ENCODE peak calls at places on chromosomes 7 and 10, in ten cellular contexts. P is heart right ventricle, V is glutamatergic neuron, D is fibroblast of the aortic adventitia, G is kidney epithelial cell, F is Calu3, K is thyroid gland, Q is sigmoid colon, Z is cardiac fibroblast, Y is lower lobe of right lung. T is an unnamed sample.

GRCh38 chr7:7911756-7912155 is 56.8 kb upstream of the GLCCI1 start:
- DNase-seq in Q (no peak), P (no peak), Z (no peak), G (no peak), F (peak), V (no peak), K (no peak), Y (no peak), D (no peak), T (no peak)

GRCh38 chr7:55274156-55274555 is 91.0 kb upstream of the LANCL2 start:
- DNase-seq in V (no peak), K (no peak), Z (no peak), Q (no peak), G (no peak), F (no peak), P (no peak), D (no peak), Y (no peak), T (no peak)

GRCh38 chr7:155816996-155817395 is 4.7 kb upstream of the SHH start:
- DNase-seq in P (no peak), Q (no peak), V (no peak), Z (no peak), F (no peak), D (no peak), K (no peak), Y (peak), G (no peak), T (no peak)

GRCh38 chr10:28391283-28391682 is 88.4 kb upstream of the MPP7 start:
- DNase-seq in Z (no peak), D (no peak), F (no peak), Y (no peak), K (no peak), P (no peak), Q (no peak), V (no peak), G (no peak), T (no peak)

GRCh38 chr7:159028456-159029401 is 115.9 kb downstream of the VIPR2 start:
- DNase-seq in F (no peak), V (no peak), D (no peak), Z (no peak), K (no peak), P (peak), Y (no peak), Q (peak), G (no peak), T (no peak)

GRCh38 chr7:18770852-18771251 is 275.3 kb downstream of the HDAC9 start:
- DNase-seq in K (no peak), Q (no peak), Z (peak), V (no peak), Y (no peak), F (no peak), D (peak), G (no peak), P (no peak), T (no peak)

GRCh38 chr10:68238371-68238770 is 6.5 kb upstream of the ATOH7 start:
- DNase-seq in Q (no peak), Z (no peak), D (no peak), F (no peak), K (no peak), V (no peak), P (no peak), G (no peak), Y (no peak), T (no peak)

GRCh38 chr10:121579656-121580055 is 18.6 kb downstream of the FGFR2 start:
- DNase-seq in D (no peak), V (no peak), Z (no peak), Q (no peak), K (no peak), P (no peak), G (peak), Y (no peak), F (peak), T (no peak)

GRCh38 chr7:73770860-73771665 is 993 bp upstream of the CLDN3 start:
- DNase-seq in P (no peak), V (no peak), Z (no peak), D (no peak), Y (no peak), K (peak), Q (no peak), G (no peak), F (no peak), T (no peak)

GRCh38 chr10:84539244-84539643 is 210.9 kb downstream of the CCSER2 start:
- DNase-seq in F (no peak), Y (no peak), V (no peak), Q (no peak), Z (peak), D (peak), G (no peak), K (no peak), P (no peak), T (peak)

GRCh38 chr7:68537228-68538071 is 1060.8 kb upstream of the AUTS2 start:
- DNase-seq in D (no peak), Y (no peak), V (no peak), P (no peak), Q (no peak), K (no peak), G (no peak), Z (no peak), F (no peak), T (no peak)

GRCh38 chr10:116712499-116712898 is 29.9 kb downstream of the HSPA12A start:
- DNase-seq in Z (no peak), G (no peak), Y (no peak), P (no peak), V (no peak), Q (peak), K (no peak), D (peak), F (no peak), T (no peak)

GRCh38 chr7:142088022-142088714 is 23.4 kb upstream of the MGAM2 start:
- DNase-seq in D (peak), Q (no peak), Y (no peak), V (no peak), G (no peak), Z (no peak), K (no peak), P (no peak), F (no peak), T (no peak)

GRCh38 chr7:18257711-18258110 is 230.1 kb upstream of the PRPS1L1 start:
- DNase-seq in K (no peak), Q (no peak), G (no peak), D (peak), Z (peak), Y (no peak), F (no peak), P (no peak), V (no peak), T (peak)

GRCh38 chr7:30770936-30771858 is at the start of gene MINDY4:
- DNase-seq in D (peak), Z (peak), F (peak), Y (peak), P (peak), K (peak), Q (peak), V (peak), G (no peak), T (peak)

GRCh38 chr10:101091546-101092290 is 29.9 kb downstream of the KAZALD1 start:
- DNase-seq in D (no peak), Y (no peak), Z (peak), F (peak), P (no peak), K (no peak), G (no peak), Q (no peak), V (no peak), T (no peak)

GRCh38 chr7:69757990-69758430 is 159.7 kb downstream of the AUTS2 start:
- DNase-seq in F (no peak), G (no peak), Q (no peak), P (no peak), K (no peak), Z (peak), Y (no peak), V (no peak), D (peak), T (no peak)

GRCh38 chr10:57948796-57949195 is 318.9 kb downstream of the IPMK start:
- DNase-seq in D (no peak), F (no peak), Y (no peak), Z (no peak), V (no peak), K (no peak), Q (no peak), P (no peak), G (no peak), T (no peak)

GRCh38 chr10:15211464-15211979 is 43.0 kb upstream of the NMT2 start:
- DNase-seq in V (no peak), P (no peak), Z (peak), D (peak), K (no peak), Y (no peak), F (no peak), Q (no peak), G (peak), T (peak)

GRCh38 chr10:124461642-124462347 is at the start of gene LHPP:
- DNase-seq in P (peak), D (peak), V (peak), F (peak), Z (peak), K (peak), Q (peak), Y (peak), G (peak), T (peak)

GRCh38 chr10:119371704-119372663 is 164.6 kb downstream of the GRK5 start:
- DNase-seq in K (no peak), P (no peak), Z (no peak), F (no peak), V (no peak), D (peak), G (no peak), Y (no peak), Q (no peak), T (peak)

GRCh38 chr10:17009228-17009700 is 120.3 kb downstream of the CUBN start:
- DNase-seq in P (no peak), Y (no peak), Z (peak), F (no peak), D (peak), G (no peak), V (no peak), Q (no peak), K (no peak), T (peak)

GRCh38 chr7:89123871-89124270 is 328.3 kb upstream of the TEX47 start:
- DNase-seq in F (no peak), G (no peak), K (no peak), V (no peak), Z (no peak), Y (no peak), P (no peak), Q (no peak), D (no peak), T (no peak)

GRCh38 chr10:103231047-103231551 is 14.6 kb upstream of the RPEL1 start:
- DNase-seq in Q (no peak), K (peak), F (peak), P (peak), Z (peak), D (peak), V (no peak), Y (no peak), G (peak), T (peak)

GRCh38 chr7:149294641-149295480 is 32.9 kb downstream of the ZNF783 start:
- DNase-seq in Y (no peak), P (no peak), K (no peak), Q (no peak), D (no peak), V (no peak), G (no peak), F (no peak), Z (no peak), T (no peak)

GRCh38 chr10:11377267-11377666 is 234.2 kb downstream of the USP6NL start:
- DNase-seq in V (no peak), Q (no peak), P (no peak), D (no peak), Y (no peak), F (no peak), G (no peak), Z (no peak), K (no peak), T (no peak)

GRCh38 chr7:16734148-16734726 is 19.3 kb upstream of the TSPAN13 start:
- DNase-seq in G (no peak), Z (peak), Y (no peak), V (no peak), K (peak), P (no peak), D (no peak), Q (no peak), F (no peak), T (no peak)

GRCh38 chr10:89204621-89205020 is 2.5 kb downstream of the CH25H start:
- DNase-seq in V (no peak), K (no peak), F (no peak), Z (no peak), P (no peak), G (no peak), Y (no peak), D (no peak), Q (no peak), T (no peak)

GRCh38 chr10:72321248-72322029 is 33.3 kb downstream of the DNAJB12 start:
- DNase-seq in G (no peak), P (no peak), Q (no peak), F (no peak), V (no peak), Y (no peak), Z (no peak), K (no peak), D (no peak), T (no peak)

GRCh38 chr10:72320676-72321247 is 34.0 kb downstream of the DNAJB12 start:
- DNase-seq in D (peak), Z (peak), Q (peak), P (peak), V (peak), Y (peak), K (peak), G (peak), F (peak), T (peak)

GRCh38 chr10:72318383-72319262 is 36.1 kb downstream of the DNAJB12 start:
- DNase-seq in F (no peak), K (no peak), P (no peak), V (no peak), D (no peak), Z (no peak), Y (no peak), Q (no peak), G (no peak), T (no peak)

GRCh38 chr10:72322030-72322279 is 32.8 kb downstream of the DNAJB12 start:
- DNase-seq in Z (no peak), G (no peak), Y (no peak), V (no peak), K (no peak), P (no peak), D (no peak), Q (no peak), F (peak), T (no peak)

GRCh38 chr10:72319416-72320254 is 35.1 kb downstream of the DNAJB12 start:
- DNase-seq in D (peak), Q (peak), P (peak), V (peak), Z (peak), G (peak), F (peak), K (peak), Y (peak), T (peak)
- TF ChIP-seq CTCF in D (no peak), Q (peak), P (peak), V (no peak), Z (no peak), G (no peak), F (no peak), K (no peak), Y (no peak), T (peak)

GRCh38 chr10:79390551-79391229 is 43.4 kb downstream of the PPIF start:
- DNase-seq in D (no peak), K (no peak), Q (peak), P (peak), Z (no peak), Y (peak), G (no peak), V (no peak), F (no peak), T (no peak)
- TF ChIP-seq CTCF in D (no peak), K (no peak), Q (peak), P (peak), Z (no peak), Y (no peak), G (no peak), V (no peak), F (no peak), T (no peak)

GRCh38 chr10:6037422-6037821 is 24.7 kb downstream of the IL2RA start:
- DNase-seq in K (no peak), F (no peak), V (no peak), Y (no peak), P (peak), Z (no peak), Q (peak), G (no peak), D (no peak), T (no peak)
- TF ChIP-seq CTCF in K (no peak), F (no peak), V (no peak), Y (no peak), P (no peak), Z (no peak), Q (no peak), G (no peak), D (no peak), T (no peak)

DNA sequence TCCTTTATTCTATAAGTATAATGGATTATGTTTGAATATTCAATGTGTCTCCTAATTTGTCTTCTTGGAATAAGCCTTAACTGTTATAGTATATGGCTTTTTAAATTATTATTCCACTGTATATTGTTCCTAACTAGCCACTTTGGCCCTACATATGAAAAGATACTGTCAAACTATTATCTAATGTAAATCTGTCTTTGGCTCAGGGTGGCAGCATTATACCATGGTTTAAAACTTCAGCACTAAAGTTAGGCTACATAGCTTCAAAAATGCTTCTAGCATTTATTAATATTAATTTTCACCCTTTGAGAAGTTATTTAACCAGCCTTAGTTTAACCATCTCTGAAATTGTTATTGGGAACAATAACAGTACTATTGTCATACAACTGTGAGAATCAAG is 543.1 kb upstream of the MBL2 start:
- DNase-seq in Z (peak), F (no peak), V (no peak), G (no peak), Q (no peak), P (no peak), Y (no peak), K (no peak), D (peak), T (no peak)
- TF ChIP-seq CTCF in Z (no peak), F (no peak), V (no peak), G (no peak), Q (no peak), P (no peak), Y (no peak), K (no peak), D (no peak), T (no peak)

T was measured in HFFc6.